ENCODE peak calls at places on chromosomes 12 and 14, in eight cellular contexts. One of them, this sample, is unnamed.

GRCh38 chr12:104672501-104673265 is 215.9 kb downstream of the CHST11 start:
- DNase-seq in heart right ventricle: no peak
- DNase-seq in AG20443: peak; percentile 44
- DNase-seq in activated CD4-positive, alpha-beta T cell treated with anti-CD3 and anti-CD28 coated beads for 36 hours: peak; percentile 25
- DNase-seq in astrocyte of the spinal cord: peak; percentile 16
- DNase-seq in mammary epithelial cell: peak; percentile 73
- DNase-seq in bronchial epithelial cell: peak; percentile 68
- DNase-seq in dermis microvascular lymphatic vessel endothelial cell: no peak
- DNase-seq in this sample: no peak

GRCh38 chr12:47949441-47950341 is 13.7 kb upstream of the TMEM106C start:
- DNase-seq in heart right ventricle: peak; percentile 79
- DNase-seq in AG20443: peak; percentile 93
- DNase-seq in activated CD4-positive, alpha-beta T cell treated with anti-CD3 and anti-CD28 coated beads for 36 hours: peak; percentile 78
- DNase-seq in astrocyte of the spinal cord: peak; percentile 82
- DNase-seq in mammary epithelial cell: peak; percentile 78
- DNase-seq in bronchial epithelial cell: peak; percentile 67
- DNase-seq in dermis microvascular lymphatic vessel endothelial cell: no peak
- DNase-seq in this sample: peak; percentile 92

GRCh38 chr12:1130164-1130563 is 139.1 kb downstream of the ERC1 start:
- DNase-seq in heart right ventricle: no peak
- DNase-seq in AG20443: no peak
- DNase-seq in activated CD4-positive, alpha-beta T cell treated with anti-CD3 and anti-CD28 coated beads for 36 hours: no peak
- DNase-seq in astrocyte of the spinal cord: no peak
- DNase-seq in mammary epithelial cell: no peak
- DNase-seq in bronchial epithelial cell: peak; percentile 39
- DNase-seq in dermis microvascular lymphatic vessel endothelial cell: no peak
- DNase-seq in this sample: no peak

GRCh38 chr14:88258026-88258425 is 65.0 kb downstream of the KCNK10 start:
- DNase-seq in heart right ventricle: no peak
- DNase-seq in AG20443: no peak
- DNase-seq in activated CD4-positive, alpha-beta T cell treated with anti-CD3 and anti-CD28 coated beads for 36 hours: no peak
- DNase-seq in astrocyte of the spinal cord: no peak
- DNase-seq in mammary epithelial cell: peak; percentile 23
- DNase-seq in bronchial epithelial cell: peak; percentile 44
- DNase-seq in dermis microvascular lymphatic vessel endothelial cell: no peak
- DNase-seq in this sample: no peak

GRCh38 chr12:62893276-62893675 is 41.7 kb downstream of the PPM1H start:
- DNase-seq in heart right ventricle: no peak
- DNase-seq in AG20443: no peak
- DNase-seq in activated CD4-positive, alpha-beta T cell treated with anti-CD3 and anti-CD28 coated beads for 36 hours: no peak
- DNase-seq in astrocyte of the spinal cord: no peak
- DNase-seq in mammary epithelial cell: no peak
- DNase-seq in bronchial epithelial cell: peak; percentile 22
- DNase-seq in dermis microvascular lymphatic vessel endothelial cell: no peak
- DNase-seq in this sample: no peak

GRCh38 chr14:61106627-61107147 is 125.6 kb downstream of the SLC38A6 start:
- DNase-seq in heart right ventricle: no peak
- DNase-seq in AG20443: no peak
- DNase-seq in activated CD4-positive, alpha-beta T cell treated with anti-CD3 and anti-CD28 coated beads for 36 hours: no peak
- DNase-seq in astrocyte of the spinal cord: no peak
- DNase-seq in mammary epithelial cell: no peak
- DNase-seq in bronchial epithelial cell: no peak
- DNase-seq in dermis microvascular lymphatic vessel endothelial cell: no peak
- DNase-seq in this sample: no peak

GRCh38 chr12:105773501-105773900 is 365.3 kb downstream of the NUAK1 start:
- DNase-seq in heart right ventricle: no peak
- DNase-seq in AG20443: no peak
- DNase-seq in activated CD4-positive, alpha-beta T cell treated with anti-CD3 and anti-CD28 coated beads for 36 hours: no peak
- DNase-seq in astrocyte of the spinal cord: no peak
- DNase-seq in mammary epithelial cell: no peak
- DNase-seq in bronchial epithelial cell: no peak
- DNase-seq in dermis microvascular lymphatic vessel endothelial cell: no peak
- DNase-seq in this sample: no peak

GRCh38 chr12:119659289-119659897 is 8.5 kb upstream of the PRKAB1 start:
- DNase-seq in heart right ventricle: no peak
- DNase-seq in AG20443: peak; percentile 63
- DNase-seq in activated CD4-positive, alpha-beta T cell treated with anti-CD3 and anti-CD28 coated beads for 36 hours: peak; percentile 61
- DNase-seq in astrocyte of the spinal cord: peak; percentile 25
- DNase-seq in mammary epithelial cell: peak; percentile 10
- DNase-seq in bronchial epithelial cell: peak; percentile 31
- DNase-seq in dermis microvascular lymphatic vessel endothelial cell: peak; percentile 18
- DNase-seq in this sample: no peak

GRCh38 chr14:71610149-71610548 is 322.1 kb upstream of the RGS6 start:
- DNase-seq in heart right ventricle: no peak
- DNase-seq in AG20443: no peak
- DNase-seq in activated CD4-positive, alpha-beta T cell treated with anti-CD3 and anti-CD28 coated beads for 36 hours: no peak
- DNase-seq in astrocyte of the spinal cord: no peak
- DNase-seq in mammary epithelial cell: no peak
- DNase-seq in bronchial epithelial cell: no peak
- DNase-seq in dermis microvascular lymphatic vessel endothelial cell: no peak
- DNase-seq in this sample: no peak

This sample was measured in suprapubic skin.